ENCODE peak calls at places on chromosomes 7 and 10, in five cellular contexts. O is T-helper 17 cell; B is RCC 7860; X is CD4-positive, alpha-beta T cell; S is omental fat pad. H is an unnamed sample.

GRCh38 chr10:114703377-114704125 is 45.5 kb upstream of the ABLIM1 start:
- DNase-seq in O (no peak), B (peak), X (no peak), S (no peak), H (no peak)

GRCh38 chr10:74599676-74600075 is 226.7 kb upstream of the KAT6B start:
- DNase-seq in O (no peak), B (no peak), X (no peak), S (no peak), H (no peak)

GRCh38 chr10:81018898-81019890 is 481.5 kb downstream of the SH2D4B start:
- DNase-seq in O (no peak), B (peak), X (no peak), S (no peak), H (no peak)

GRCh38 chr10:116947838-116948529 is 57.0 kb downstream of the SHTN1 start:
- DNase-seq in O (no peak), B (peak), X (no peak), S (no peak), H (no peak)

GRCh38 chr7:74032191-74032490 is 4.2 kb downstream of the ELN start:
- DNase-seq in O (no peak), B (no peak), X (no peak), S (no peak), H (no peak)

GRCh38 chr7:158729646-158730382 is 25.2 kb upstream of the NCAPG2 start:
- DNase-seq in O (no peak), B (no peak), X (no peak), S (no peak), H (no peak)

GRCh38 chr10:131722525-131723264 is 178.1 kb upstream of the PPP2R2D start:
- DNase-seq in O (no peak), B (no peak), X (peak), S (no peak), H (no peak)

GRCh38 chr7:98922392-98923107 is 44.2 kb downstream of the TRRAP start:
- DNase-seq in O (no peak), B (no peak), X (no peak), S (no peak), H (no peak)

GRCh38 chr7:51340029-51340838 is 23.6 kb upstream of the COBL start:
- DNase-seq in O (no peak), B (no peak), X (no peak), S (no peak), H (no peak)

GRCh38 chr7:139572071-139572470 is 48.6 kb downstream of the CLEC2L start:
- DNase-seq in O (no peak), B (no peak), X (no peak), S (no peak), H (no peak)

GRCh38 chr7:73487486-73487885 is 34.6 kb downstream of the BAZ1B start:
- DNase-seq in O (no peak), B (no peak), X (no peak), S (no peak), H (no peak)

GRCh38 chr7:152145853-152146466 is 120.5 kb downstream of the GALNT11 start:
- DNase-seq in O (no peak), B (peak), X (no peak), S (no peak), H (no peak)

GRCh38 chr10:24383681-24384106 is 174.8 kb downstream of the KIAA1217 start:
- DNase-seq in O (no peak), B (peak), X (no peak), S (peak), H (no peak)

GRCh38 chr7:53743697-53744096 is 708.3 kb downstream of the POM121L12 start:
- DNase-seq in O (no peak), B (no peak), X (no peak), S (no peak), H (no peak)

GRCh38 chr7:47034180-47034579 is 547.7 kb downstream of the TNS3 start:
- DNase-seq in O (no peak), B (no peak), X (no peak), S (no peak), H (no peak)

GRCh38 chr10:22615819-22616499 is 98.4 kb downstream of the PIP4K2A start:
- DNase-seq in O (peak), B (peak), X (no peak), S (no peak), H (no peak)

GRCh38 chr7:2017914-2018785 is 214.6 kb downstream of the MAD1L1 start:
- DNase-seq in O (no peak), B (no peak), X (no peak), S (no peak), H (no peak)

GRCh38 chr10:86298501-86299001 is 68.0 kb downstream of the GRID1 start:
- DNase-seq in O (no peak), B (no peak), X (no peak), S (no peak), H (no peak)

GRCh38 chr7:30347226-30348082 is 63.1 kb downstream of the ZNRF2 start:
- DNase-seq in O (no peak), B (no peak), X (no peak), S (no peak), H (no peak)

GRCh38 chr10:69421611-69422308 is 5.0 kb upstream of the TACR2 start:
- DNase-seq in O (no peak), B (no peak), X (no peak), S (no peak), H (no peak)

GRCh38 chr7:100489824-100490223 is 6.1 kb downstream of the NYAP1 start:
- DNase-seq in O (peak), B (peak), X (no peak), S (no peak), H (peak)

GRCh38 chr10:5466451-5466996 is 32.8 kb downstream of the CALML5 start:
- DNase-seq in O (no peak), B (no peak), X (no peak), S (no peak), H (no peak)

GRCh38 chr10:75034131-75034512 is 77.3 kb upstream of the SAMD8 start:
- DNase-seq in O (no peak), B (no peak), X (no peak), S (no peak), H (no peak)

GRCh38 chr10:71237843-71238623 is 25.7 kb downstream of the UNC5B start:
- DNase-seq in O (no peak), B (no peak), X (no peak), S (no peak), H (no peak)

GRCh38 chr7:51144178-51144577 is 172.4 kb downstream of the COBL start:
- DNase-seq in O (no peak), B (no peak), X (no peak), S (no peak), H (no peak)

GRCh38 chr7:66246549-66247171 is 41.5 kb downstream of the TPST1 start:
- DNase-seq in O (no peak), B (no peak), X (no peak), S (no peak), H (no peak)

GRCh38 chr7:42070068-42070467 is 166.9 kb downstream of the GLI3 start:
- DNase-seq in O (no peak), B (no peak), X (no peak), S (no peak), H (no peak)

GRCh38 chr7:105130048-105130447 is 116.0 kb downstream of the KMT2E start:
- DNase-seq in O (no peak), B (no peak), X (no peak), S (no peak), H (no peak)